ENCODE peak calls at places on chromosomes 7 and 10, in ten cellular contexts. One of them, this sample, is unnamed.
A peak's percentile ranks its signal among the peaks of the same experiment; 100 is the strongest.

GRCh38 chr10:17237915-17238444 is 9.9 kb downstream of the VIM start:
- DNase-seq in HTR-8/SVneo: no peak
- DNase-seq in activated CD8-positive, alpha-beta memory T cell treated with anti-CD3 and anti-CD28 coated beads for 48 hours: no peak
- DNase-seq in cardiac fibroblast: peak; percentile 71
- DNase-seq in mesenchymal stem cell: no peak
- DNase-seq in amniotic stem cell: no peak
- DNase-seq in amygdala: no peak
- DNase-seq in tibial nerve: no peak
- DNase-seq in iris pigment epithelial cell: no peak
- DNase-seq in KG1: no peak
- DNase-seq in this sample: no peak

GRCh38 chr7:2728309-2729042 is 40.5 kb downstream of the AMZ1 start:
- DNase-seq in mesenchymal stem cell: no peak
- DNase-seq in amniotic stem cell: no peak
- DNase-seq in HTR-8/SVneo: no peak
- DNase-seq in KG1: no peak
- DNase-seq in tibial nerve: no peak
- DNase-seq in iris pigment epithelial cell: no peak
- DNase-seq in cardiac fibroblast: no peak
- DNase-seq in activated CD8-positive, alpha-beta memory T cell treated with anti-CD3 and anti-CD28 coated beads for 48 hours: no peak
- DNase-seq in amygdala: no peak
- DNase-seq in this sample: no peak

GRCh38 chr10:84138478-84139125 is 707 bp upstream of the GHITM start:
- DNase-seq in activated CD8-positive, alpha-beta memory T cell treated with anti-CD3 and anti-CD28 coated beads for 48 hours: peak; percentile 34
- DNase-seq in mesenchymal stem cell: peak; percentile 82
- DNase-seq in amygdala: no peak
- DNase-seq in amniotic stem cell: no peak
- DNase-seq in KG1: no peak
- DNase-seq in HTR-8/SVneo: peak; percentile 18
- DNase-seq in iris pigment epithelial cell: peak; percentile 68
- DNase-seq in cardiac fibroblast: no peak
- DNase-seq in tibial nerve: no peak
- DNase-seq in this sample: no peak

GRCh38 chr7:55491346-55491745 is 81.0 kb downstream of the VOPP1 start:
- DNase-seq in mesenchymal stem cell: no peak
- DNase-seq in amniotic stem cell: no peak
- DNase-seq in iris pigment epithelial cell: no peak
- DNase-seq in amygdala: no peak
- DNase-seq in activated CD8-positive, alpha-beta memory T cell treated with anti-CD3 and anti-CD28 coated beads for 48 hours: no peak
- DNase-seq in HTR-8/SVneo: no peak
- DNase-seq in tibial nerve: no peak
- DNase-seq in KG1: no peak
- DNase-seq in cardiac fibroblast: no peak
- DNase-seq in this sample: no peak

GRCh38 chr7:123070702-123071286 is 75.3 kb upstream of the TAS2R16 start:
- DNase-seq in HTR-8/SVneo: no peak
- DNase-seq in tibial nerve: no peak
- DNase-seq in amniotic stem cell: no peak
- DNase-seq in KG1: no peak
- DNase-seq in iris pigment epithelial cell: peak; percentile 20
- DNase-seq in mesenchymal stem cell: peak; percentile 29
- DNase-seq in amygdala: no peak
- DNase-seq in cardiac fibroblast: peak; percentile 68
- DNase-seq in activated CD8-positive, alpha-beta memory T cell treated with anti-CD3 and anti-CD28 coated beads for 48 hours: no peak
- DNase-seq in this sample: no peak

GRCh38 chr10:49737474-49738201 is 24.5 kb downstream of the OGDHL start:
- DNase-seq in KG1: no peak
- DNase-seq in tibial nerve: no peak
- DNase-seq in iris pigment epithelial cell: no peak
- DNase-seq in amniotic stem cell: no peak
- DNase-seq in cardiac fibroblast: no peak
- DNase-seq in amygdala: no peak
- DNase-seq in activated CD8-positive, alpha-beta memory T cell treated with anti-CD3 and anti-CD28 coated beads for 48 hours: no peak
- DNase-seq in mesenchymal stem cell: no peak
- DNase-seq in HTR-8/SVneo: no peak
- DNase-seq in this sample: no peak

GRCh38 chr7:155815332-155816191 is 3.3 kb upstream of the SHH start:
- DNase-seq in tibial nerve: no peak
- DNase-seq in HTR-8/SVneo: peak; percentile 69
- DNase-seq in amniotic stem cell: peak; percentile 25
- DNase-seq in KG1: no peak
- DNase-seq in amygdala: no peak
- DNase-seq in activated CD8-positive, alpha-beta memory T cell treated with anti-CD3 and anti-CD28 coated beads for 48 hours: peak; percentile 55
- DNase-seq in cardiac fibroblast: peak; percentile 61
- DNase-seq in iris pigment epithelial cell: peak; percentile 51
- DNase-seq in mesenchymal stem cell: peak; percentile 48
- DNase-seq in this sample: no peak

GRCh38 chr10:30027057-30028005 is 32.1 kb downstream of the JCAD start:
- DNase-seq in amniotic stem cell: no peak
- DNase-seq in cardiac fibroblast: no peak
- DNase-seq in tibial nerve: peak; percentile 36
- DNase-seq in mesenchymal stem cell: no peak
- DNase-seq in HTR-8/SVneo: no peak
- DNase-seq in amygdala: no peak
- DNase-seq in activated CD8-positive, alpha-beta memory T cell treated with anti-CD3 and anti-CD28 coated beads for 48 hours: peak; percentile 64
- DNase-seq in iris pigment epithelial cell: peak; percentile 59
- DNase-seq in KG1: peak; percentile 86
- DNase-seq in this sample: no peak

GRCh38 chr7:119802147-119802546 is 470.8 kb upstream of the KCND2 start:
- DNase-seq in iris pigment epithelial cell: no peak
- DNase-seq in amniotic stem cell: no peak
- DNase-seq in activated CD8-positive, alpha-beta memory T cell treated with anti-CD3 and anti-CD28 coated beads for 48 hours: no peak
- DNase-seq in HTR-8/SVneo: no peak
- DNase-seq in amygdala: no peak
- DNase-seq in mesenchymal stem cell: peak; percentile 44
- DNase-seq in cardiac fibroblast: no peak
- DNase-seq in tibial nerve: no peak
- DNase-seq in KG1: no peak
- DNase-seq in this sample: no peak

GRCh38 chr7:137742051-137742450 is 104.7 kb downstream of the DGKI start:
- DNase-seq in mesenchymal stem cell: no peak
- DNase-seq in cardiac fibroblast: no peak
- DNase-seq in tibial nerve: no peak
- DNase-seq in amygdala: no peak
- DNase-seq in HTR-8/SVneo: no peak
- DNase-seq in amniotic stem cell: no peak
- DNase-seq in activated CD8-positive, alpha-beta memory T cell treated with anti-CD3 and anti-CD28 coated beads for 48 hours: no peak
- DNase-seq in iris pigment epithelial cell: no peak
- DNase-seq in KG1: no peak
- DNase-seq in this sample: no peak

GRCh38 chr7:30163231-30163894 is 28.6 kb downstream of the MTURN start:
- DNase-seq in HTR-8/SVneo: no peak
- DNase-seq in amygdala: peak; percentile 49
- DNase-seq in cardiac fibroblast: no peak
- DNase-seq in mesenchymal stem cell: no peak
- DNase-seq in tibial nerve: no peak
- DNase-seq in amniotic stem cell: no peak
- DNase-seq in iris pigment epithelial cell: no peak
- DNase-seq in activated CD8-positive, alpha-beta memory T cell treated with anti-CD3 and anti-CD28 coated beads for 48 hours: no peak
- DNase-seq in KG1: peak; percentile 60
- DNase-seq in this sample: no peak

GRCh38 chr7:101781384-101781783 is 36.0 kb upstream of the CUX1 start:
- DNase-seq in mesenchymal stem cell: no peak
- DNase-seq in tibial nerve: no peak
- DNase-seq in HTR-8/SVneo: no peak
- DNase-seq in iris pigment epithelial cell: no peak
- DNase-seq in activated CD8-positive, alpha-beta memory T cell treated with anti-CD3 and anti-CD28 coated beads for 48 hours: no peak
- DNase-seq in amygdala: no peak
- DNase-seq in cardiac fibroblast: no peak
- DNase-seq in KG1: no peak
- DNase-seq in amniotic stem cell: no peak
- DNase-seq in this sample: no peak

GRCh38 chr10:96339956-96340904 is 18.6 kb downstream of the OPALIN start:
- DNase-seq in activated CD8-positive, alpha-beta memory T cell treated with anti-CD3 and anti-CD28 coated beads for 48 hours: peak; percentile 27
- DNase-seq in HTR-8/SVneo: peak; percentile 69
- DNase-seq in iris pigment epithelial cell: peak; percentile 82
- DNase-seq in amniotic stem cell: peak; percentile 75
- DNase-seq in cardiac fibroblast: peak; percentile 66
- DNase-seq in KG1: peak; percentile 56
- DNase-seq in amygdala: peak; percentile 55
- DNase-seq in tibial nerve: peak; percentile 9
- DNase-seq in mesenchymal stem cell: peak; percentile 56
- DNase-seq in this sample: peak; percentile 18

GRCh38 chr7:80135306-80136104 is 874 bp downstream of the GNAI1 start:
- DNase-seq in amniotic stem cell: no peak
- DNase-seq in amygdala: no peak
- DNase-seq in activated CD8-positive, alpha-beta memory T cell treated with anti-CD3 and anti-CD28 coated beads for 48 hours: no peak
- DNase-seq in tibial nerve: no peak
- DNase-seq in iris pigment epithelial cell: peak; percentile 37
- DNase-seq in cardiac fibroblast: peak; percentile 46
- DNase-seq in mesenchymal stem cell: no peak
- DNase-seq in HTR-8/SVneo: no peak
- DNase-seq in KG1: no peak
- DNase-seq in this sample: no peak

GRCh38 chr7:1562611-1563051 is 6.6 kb upstream of the TMEM184A start:
- DNase-seq in amygdala: no peak
- DNase-seq in KG1: no peak
- DNase-seq in mesenchymal stem cell: peak; percentile 47
- DNase-seq in amniotic stem cell: no peak
- DNase-seq in cardiac fibroblast: no peak
- DNase-seq in tibial nerve: no peak
- DNase-seq in activated CD8-positive, alpha-beta memory T cell treated with anti-CD3 and anti-CD28 coated beads for 48 hours: no peak
- DNase-seq in HTR-8/SVneo: no peak
- DNase-seq in iris pigment epithelial cell: no peak
- DNase-seq in this sample: no peak

GRCh38 chr7:70229242-70229641 is 631.0 kb downstream of the AUTS2 start:
- DNase-seq in amniotic stem cell: no peak
- DNase-seq in KG1: no peak
- DNase-seq in iris pigment epithelial cell: no peak
- DNase-seq in activated CD8-positive, alpha-beta memory T cell treated with anti-CD3 and anti-CD28 coated beads for 48 hours: no peak
- DNase-seq in HTR-8/SVneo: no peak
- DNase-seq in tibial nerve: no peak
- DNase-seq in cardiac fibroblast: no peak
- DNase-seq in amygdala: no peak
- DNase-seq in mesenchymal stem cell: no peak
- DNase-seq in this sample: no peak

GRCh38 chr10:79063661-79064490 is 4.9 kb upstream of the ZMIZ1 start:
- DNase-seq in mesenchymal stem cell: no peak
- DNase-seq in activated CD8-positive, alpha-beta memory T cell treated with anti-CD3 and anti-CD28 coated beads for 48 hours: no peak
- DNase-seq in amniotic stem cell: no peak
- DNase-seq in amygdala: no peak
- DNase-seq in cardiac fibroblast: no peak
- DNase-seq in tibial nerve: no peak
- DNase-seq in HTR-8/SVneo: no peak
- DNase-seq in KG1: no peak
- DNase-seq in iris pigment epithelial cell: no peak
- DNase-seq in this sample: no peak

GRCh38 chr10:23363788-23364135 is 19.2 kb upstream of the C10orf67 start:
- DNase-seq in amniotic stem cell: no peak
- DNase-seq in amygdala: no peak
- DNase-seq in mesenchymal stem cell: no peak
- DNase-seq in KG1: no peak
- DNase-seq in activated CD8-positive, alpha-beta memory T cell treated with anti-CD3 and anti-CD28 coated beads for 48 hours: no peak
- DNase-seq in tibial nerve: no peak
- DNase-seq in HTR-8/SVneo: no peak
- DNase-seq in iris pigment epithelial cell: no peak
- DNase-seq in cardiac fibroblast: no peak
- DNase-seq in this sample: no peak

GRCh38 chr10:58898854-58899573 is 277.4 kb upstream of the PHYHIPL start:
- DNase-seq in mesenchymal stem cell: no peak
- DNase-seq in iris pigment epithelial cell: no peak
- DNase-seq in amniotic stem cell: no peak
- DNase-seq in KG1: no peak
- DNase-seq in activated CD8-positive, alpha-beta memory T cell treated with anti-CD3 and anti-CD28 coated beads for 48 hours: no peak
- DNase-seq in amygdala: no peak
- DNase-seq in cardiac fibroblast: no peak
- DNase-seq in tibial nerve: no peak
- DNase-seq in HTR-8/SVneo: no peak
- DNase-seq in this sample: no peak

GRCh38 chr7:23474098-23474828 is 4.0 kb upstream of the IGF2BP3 start:
- DNase-seq in iris pigment epithelial cell: peak; percentile 97
- DNase-seq in HTR-8/SVneo: peak; percentile 92
- DNase-seq in amniotic stem cell: peak; percentile 87
- DNase-seq in activated CD8-positive, alpha-beta memory T cell treated with anti-CD3 and anti-CD28 coated beads for 48 hours: peak; percentile 60
- DNase-seq in amygdala: no peak
- DNase-seq in cardiac fibroblast: peak; percentile 96
- DNase-seq in tibial nerve: peak; percentile 46
- DNase-seq in KG1: no peak
- DNase-seq in mesenchymal stem cell: peak; percentile 98
- DNase-seq in this sample: peak; percentile 94

GRCh38 chr10:16717617-16718395 is 99.4 kb downstream of the RSU1 start:
- DNase-seq in mesenchymal stem cell: peak; percentile 50
- DNase-seq in activated CD8-positive, alpha-beta memory T cell treated with anti-CD3 and anti-CD28 coated beads for 48 hours: no peak
- DNase-seq in tibial nerve: no peak
- DNase-seq in cardiac fibroblast: peak; percentile 88
- DNase-seq in iris pigment epithelial cell: peak; percentile 90
- DNase-seq in KG1: no peak
- DNase-seq in HTR-8/SVneo: no peak
- DNase-seq in amniotic stem cell: no peak
- DNase-seq in amygdala: no peak
- DNase-seq in this sample: peak; percentile 33

GRCh38 chr10:29804025-29804852 is 169.5 kb upstream of the SVIL start:
- DNase-seq in tibial nerve: no peak
- DNase-seq in iris pigment epithelial cell: peak; percentile 83
- DNase-seq in cardiac fibroblast: peak; percentile 96
- DNase-seq in HTR-8/SVneo: peak; percentile 79
- DNase-seq in amniotic stem cell: peak; percentile 77
- DNase-seq in mesenchymal stem cell: peak; percentile 93
- DNase-seq in KG1: no peak
- DNase-seq in activated CD8-positive, alpha-beta memory T cell treated with anti-CD3 and anti-CD28 coated beads for 48 hours: no peak
- DNase-seq in amygdala: no peak
- DNase-seq in this sample: peak; percentile 97

GRCh38 chr7:47452715-47453092 is 129.2 kb downstream of the TNS3 start:
- DNase-seq in iris pigment epithelial cell: no peak
- DNase-seq in amygdala: no peak
- DNase-seq in amniotic stem cell: no peak
- DNase-seq in tibial nerve: no peak
- DNase-seq in HTR-8/SVneo: no peak
- DNase-seq in KG1: no peak
- DNase-seq in mesenchymal stem cell: no peak
- DNase-seq in activated CD8-positive, alpha-beta memory T cell treated with anti-CD3 and anti-CD28 coated beads for 48 hours: no peak
- DNase-seq in cardiac fibroblast: no peak
- DNase-seq in this sample: no peak

GRCh38 chr10:116770281-116770680 is 27.9 kb upstream of the HSPA12A start:
- DNase-seq in iris pigment epithelial cell: no peak
- DNase-seq in tibial nerve: no peak
- DNase-seq in amniotic stem cell: no peak
- DNase-seq in cardiac fibroblast: no peak
- DNase-seq in amygdala: no peak
- DNase-seq in mesenchymal stem cell: no peak
- DNase-seq in activated CD8-positive, alpha-beta memory T cell treated with anti-CD3 and anti-CD28 coated beads for 48 hours: no peak
- DNase-seq in HTR-8/SVneo: no peak
- DNase-seq in KG1: no peak
- DNase-seq in this sample: no peak

GRCh38 chr10:1526427-1527055 is 210.8 kb downstream of the ADARB2 start:
- DNase-seq in KG1: no peak
- DNase-seq in amygdala: no peak
- DNase-seq in tibial nerve: no peak
- DNase-seq in iris pigment epithelial cell: no peak
- DNase-seq in amniotic stem cell: no peak
- DNase-seq in HTR-8/SVneo: no peak
- DNase-seq in activated CD8-positive, alpha-beta memory T cell treated with anti-CD3 and anti-CD28 coated beads for 48 hours: no peak
- DNase-seq in cardiac fibroblast: no peak
- DNase-seq in mesenchymal stem cell: no peak
- DNase-seq in this sample: no peak

GRCh38 chr10:81093056-81093455 is 555.4 kb downstream of the SH2D4B start:
- DNase-seq in tibial nerve: no peak
- DNase-seq in cardiac fibroblast: no peak
- DNase-seq in mesenchymal stem cell: no peak
- DNase-seq in amygdala: no peak
- DNase-seq in iris pigment epithelial cell: no peak
- DNase-seq in activated CD8-positive, alpha-beta memory T cell treated with anti-CD3 and anti-CD28 coated beads for 48 hours: no peak
- DNase-seq in amniotic stem cell: no peak
- DNase-seq in HTR-8/SVneo: no peak
- DNase-seq in KG1: no peak
- DNase-seq in this sample: no peak

GRCh38 chr7:71695189-71695588 is 563.2 kb downstream of the GALNT17 start:
- DNase-seq in KG1: no peak
- DNase-seq in tibial nerve: no peak
- DNase-seq in cardiac fibroblast: no peak
- DNase-seq in amniotic stem cell: no peak
- DNase-seq in iris pigment epithelial cell: no peak
- DNase-seq in amygdala: no peak
- DNase-seq in HTR-8/SVneo: no peak
- DNase-seq in mesenchymal stem cell: no peak
- DNase-seq in activated CD8-positive, alpha-beta memory T cell treated with anti-CD3 and anti-CD28 coated beads for 48 hours: no peak
- DNase-seq in this sample: no peak

GRCh38 chr10:70575874-70576802 is 26.4 kb downstream of the PRF1 start:
- DNase-seq in iris pigment epithelial cell: peak; percentile 71
- DNase-seq in activated CD8-positive, alpha-beta memory T cell treated with anti-CD3 and anti-CD28 coated beads for 48 hours: no peak
- DNase-seq in KG1: peak; percentile 84
- DNase-seq in amygdala: no peak
- DNase-seq in HTR-8/SVneo: no peak
- DNase-seq in tibial nerve: peak; percentile 30
- DNase-seq in amniotic stem cell: no peak
- DNase-seq in mesenchymal stem cell: peak; percentile 34
- DNase-seq in cardiac fibroblast: peak; percentile 58
- DNase-seq in this sample: no peak

This sample was measured in smooth muscle cell of the brain vasculature.